ENCODE peak calls at places on chromosomes 16 and 17, in five cellular contexts. Y is thyroid gland, G is HCT116, V is tibial nerve, I is uterus. J is an unnamed sample.

GRCh38 chr17:65413390-65413789 is 148.1 kb downstream of the AXIN2 start:
- DNase-seq in Y (no peak), G (no peak), V (no peak), I (no peak), J (no peak)

GRCh38 chr16:71933017-71933416 is 37.7 kb downstream of the IST1 start:
- DNase-seq in Y (no peak), G (no peak), V (no peak), I (no peak), J (no peak)

GRCh38 chr17:65163990-65164495 is 26.9 kb downstream of the RGS9 start:
- DNase-seq in Y (no peak), G (peak), V (no peak), I (no peak), J (no peak)

GRCh38 chr16:67930678-67931211 is 917 bp downstream of the CTRL start:
- DNase-seq in Y (no peak), G (no peak), V (no peak), I (no peak), J (peak)

GRCh38 chr17:1169471-1169908 is 10.3 kb downstream of the ABR start:
- DNase-seq in Y (no peak), G (no peak), V (no peak), I (no peak), J (no peak)

GRCh38 chr17:14197582-14197981 is 39.1 kb downstream of the CDRT15 start:
- DNase-seq in Y (no peak), G (no peak), V (no peak), I (no peak), J (no peak)

GRCh38 chr17:76164331-76164730 is 23.3 kb upstream of the FOXJ1 start:
- DNase-seq in Y (no peak), G (no peak), V (no peak), I (no peak), J (no peak)

GRCh38 chr16:13873835-13874438 is 46.0 kb upstream of the ERCC4 start:
- DNase-seq in Y (no peak), G (peak), V (no peak), I (no peak), J (no peak)

GRCh38 chr16:55499951-55500350 is 8.9 kb upstream of the LPCAT2 start:
- DNase-seq in Y (no peak), G (peak), V (peak), I (peak), J (no peak)

GRCh38 chr17:75228305-75228704 is 22.8 kb downstream of the NUP85 start:
- DNase-seq in Y (no peak), G (no peak), V (peak), I (no peak), J (no peak)

GRCh38 chr16:3725291-3725690 is 8.0 kb upstream of the TRAP1 start:
- DNase-seq in Y (no peak), G (no peak), V (no peak), I (no peak), J (no peak)

GRCh38 chr17:57186231-57187019 is 69.9 kb upstream of the MSI2 start:
- DNase-seq in Y (no peak), G (no peak), V (no peak), I (no peak), J (no peak)

GRCh38 chr16:28930652-28931051 is 1.1 kb upstream of the CD19 start:
- DNase-seq in Y (no peak), G (no peak), V (no peak), I (no peak), J (no peak)

GRCh38 chr17:37826497-37827115 is 81.7 kb upstream of the HNF1B start:
- DNase-seq in Y (peak), G (no peak), V (no peak), I (no peak), J (no peak)

GRCh38 chr17:35698800-35699199 is 32.6 kb upstream of the RASL10B start:
- DNase-seq in Y (no peak), G (no peak), V (no peak), I (no peak), J (no peak)

GRCh38 chr16:11100239-11100750 is 155.7 kb downstream of the SOCS1 start:
- DNase-seq in Y (peak), G (peak), V (peak), I (peak), J (peak)

GRCh38 chr17:30567231-30568116 is 90.3 kb downstream of the GOSR1 start:
- DNase-seq in Y (no peak), G (no peak), V (no peak), I (no peak), J (no peak)

GRCh38 chr16:66878067-66878466 is 2.2 kb upstream of the PDP2 start:
- DNase-seq in Y (no peak), G (no peak), V (no peak), I (no peak), J (peak)

GRCh38 chr17:3385869-3386816 is at the start of gene OR3A2:
- DNase-seq in Y (no peak), G (no peak), V (no peak), I (no peak), J (no peak)

GRCh38 chr16:85674828-85675227 is 13.9 kb downstream of the GINS2 start:
- DNase-seq in Y (no peak), G (no peak), V (no peak), I (no peak), J (no peak)

GRCh38 chr17:27264068-27264812 is 29.7 kb upstream of the WSB1 start:
- DNase-seq in Y (no peak), G (no peak), V (no peak), I (no peak), J (no peak)

GRCh38 chr17:14427914-14428639 is 127.2 kb downstream of the HS3ST3B1 start:
- DNase-seq in Y (peak), G (no peak), V (no peak), I (no peak), J (no peak)

GRCh38 chr16:80985611-80986010 is 21.1 kb downstream of the CMC2 start:
- DNase-seq in Y (no peak), G (no peak), V (no peak), I (no peak), J (no peak)

GRCh38 chr16:88754912-88755744 is 29.9 kb downstream of the PIEZO1 start:
- DNase-seq in Y (no peak), G (no peak), V (no peak), I (no peak), J (no peak)

GRCh38 chr16:86718118-86718517 is 139.8 kb downstream of the FOXL1 start:
- DNase-seq in Y (no peak), G (no peak), V (no peak), I (no peak), J (no peak)

GRCh38 chr17:44218344-44219125 is 940 bp downstream of the UBTF start:
- DNase-seq in Y (peak), G (peak), V (peak), I (peak), J (peak)

GRCh38 chr17:44217738-44218343 is 1.6 kb downstream of the UBTF start:
- DNase-seq in Y (no peak), G (no peak), V (no peak), I (no peak), J (no peak)

GRCh38 chr17:44220211-44221071 is 966 bp upstream of the UBTF start:
- DNase-seq in Y (peak), G (no peak), V (no peak), I (no peak), J (peak)

GRCh38 chr17:44219636-44220210 is at the start of gene UBTF:
- DNase-seq in Y (peak), G (no peak), V (no peak), I (peak), J (peak)

GRCh38 chr17:44219126-44219635 is 294 bp downstream of the UBTF start:
- DNase-seq in Y (peak), G (no peak), V (no peak), I (no peak), J (peak)
- TF ChIP-seq POLR2A in Y (peak), G (peak), V (no peak), I (no peak), J (peak)

GRCh38 chr17:4433515-4434031 is at the start of gene SPNS3:
- DNase-seq in Y (no peak), G (no peak), V (no peak), I (no peak), J (no peak)
- TF ChIP-seq POLR2A in Y (no peak), G (no peak), V (no peak), I (no peak), J (no peak)

GRCh38 chr17:17682293-17682736 is 1.1 kb downstream of the RAI1 start:
- DNase-seq in Y (peak), G (no peak), V (no peak), I (peak), J (peak)
- TF ChIP-seq POLR2A in Y (no peak), G (no peak), V (no peak), I (no peak), J (no peak)

DNA sequence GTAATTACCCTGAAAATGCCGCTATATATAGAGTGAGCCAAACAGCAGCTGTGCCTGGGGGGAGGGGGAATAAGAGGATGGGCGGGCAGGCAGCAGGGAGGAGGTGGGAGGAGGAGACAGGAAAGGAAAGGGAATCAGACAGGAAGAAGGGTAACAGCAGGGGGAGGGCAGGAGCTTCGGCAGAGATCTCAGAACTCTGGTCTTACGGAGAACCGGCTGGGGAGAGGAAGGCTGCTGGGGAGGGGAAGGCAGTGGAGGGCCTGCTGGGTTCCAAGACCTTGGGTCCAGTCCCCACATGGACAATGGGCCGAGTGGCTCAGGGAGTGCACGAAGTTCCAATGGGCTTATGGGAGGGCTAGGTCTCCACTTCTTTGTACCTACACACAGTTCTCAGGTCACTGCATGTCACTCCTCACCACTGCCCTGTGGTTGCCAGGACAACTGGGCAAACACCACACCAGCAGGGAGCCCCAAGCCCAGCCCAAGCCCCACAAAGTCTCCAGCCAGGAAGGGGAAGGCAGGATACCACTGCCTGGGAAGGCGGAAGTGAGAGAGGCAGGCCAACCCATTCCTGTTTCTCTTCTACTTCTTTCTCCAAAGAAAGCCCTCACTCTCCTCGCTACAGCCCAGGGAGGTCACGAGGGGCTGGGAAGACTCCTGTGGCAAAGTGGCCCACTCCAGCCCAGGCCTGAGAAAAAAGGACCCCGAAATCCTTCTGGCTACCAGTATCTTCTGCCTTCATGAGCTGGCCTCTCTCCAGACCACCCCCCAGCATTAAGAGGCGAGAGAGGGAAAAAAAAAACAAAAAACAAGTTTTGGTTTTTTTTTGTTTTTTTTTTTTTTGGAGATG is 25.3 kb downstream of the G6PC3 start:
- DNase-seq in Y (peak), G (no peak), V (peak), I (peak), J (peak)
- TF ChIP-seq POLR2A in Y (no peak), G (no peak), V (no peak), I (no peak), J (no peak)

GRCh38 chr17:82230627-82231311 is 1.9 kb downstream of the SLC16A3 start:
- DNase-seq in Y (peak), G (no peak), V (peak), I (peak), J (peak)

GRCh38 chr17:82232322-82232785 is 3.5 kb downstream of the SLC16A3 start:
- DNase-seq in Y (no peak), G (no peak), V (no peak), I (no peak), J (no peak)

GRCh38 chr17:82232876-82233785 is 4.3 kb downstream of the SLC16A3 start:
- DNase-seq in Y (peak), G (no peak), V (no peak), I (no peak), J (no peak)

GRCh38 chr17:82231312-82231561 is 2.4 kb downstream of the SLC16A3 start:
- DNase-seq in Y (no peak), G (no peak), V (no peak), I (no peak), J (no peak)

GRCh38 chr17:82231562-82232321 is 2.9 kb downstream of the SLC16A3 start:
- DNase-seq in Y (peak), G (no peak), V (peak), I (peak), J (peak)
- TF ChIP-seq POLR2A in Y (no peak), G (no peak), V (no peak), I (peak), J (no peak)

J was measured in body of pancreas.